ENCODE peak calls at places on chromosome 10, in eight cellular contexts. Z is HepG2; B is tibial nerve; I is H9; K is adrenal gland; L is Peyer's patch; J is adipocyte; O is CD8-positive, alpha-beta memory T cell. R is an unnamed sample.
A peak's percentile ranks its signal among the peaks of the same experiment; 100 is the strongest.

GRCh38 chr10:4698075-4698474 is 127.9 kb upstream of the AKR1E2 start:
- DNase-seq in B (no peak), O (no peak), I (no peak), L (no peak), J (no peak), Z (no peak), K (no peak), R (no peak)

GRCh38 chr10:92410501-92410900 is 119.5 kb downstream of the MARCHF5 start:
- DNase-seq in K (no peak), I (no peak), J (no peak), O (no peak), B (no peak), Z (no peak), L (no peak), R (no peak)

GRCh38 chr10:115657161-115657850 is 564.1 kb downstream of the ATRNL1 start:
- DNase-seq in B (no peak), I (no peak), O (no peak), K (no peak), Z (no peak), J (no peak), L (no peak), R (no peak)

GRCh38 chr10:29130190-29130673 is 158.6 kb upstream of the LYZL1 start:
- DNase-seq in L (no peak), I (no peak), Z (peak; percentile 80), K (no peak), O (no peak), B (no peak), J (peak; percentile 75), R (no peak)

GRCh38 chr10:89122431-89123066 is 84.6 kb downstream of the CH25H start:
- DNase-seq in O (no peak), B (no peak), K (no peak), J (no peak), Z (no peak), I (no peak), L (no peak), R (no peak)

GRCh38 chr10:6297951-6298381 is 95.2 kb downstream of the PFKFB3 start:
- DNase-seq in O (no peak), J (peak; percentile 21), B (no peak), Z (no peak), L (no peak), I (no peak), K (no peak), R (no peak)

GRCh38 chr10:84265378-84265777 is 20.5 kb downstream of the RGR start:
- DNase-seq in I (no peak), J (no peak), O (no peak), L (no peak), K (no peak), Z (no peak), B (no peak), R (no peak)

GRCh38 chr10:21497177-21497807 is 28.2 kb downstream of the SKIDA1 start:
- DNase-seq in B (peak; percentile 80), Z (peak; percentile 88), J (peak; percentile 94), L (peak; percentile 89), K (peak; percentile 96), I (peak; percentile 85), O (peak; percentile 26), R (peak; percentile 92)

GRCh38 chr10:71314028-71314693 is 4.9 kb upstream of the SLC29A3 start:
- DNase-seq in K (peak; percentile 65), B (peak; percentile 46), O (peak; percentile 43), J (peak; percentile 83), I (peak; percentile 66), L (peak; percentile 66), Z (no peak), R (peak; percentile 73)

GRCh38 chr10:71286521-71287294 is 32.4 kb upstream of the SLC29A3 start:
- DNase-seq in J (no peak), K (no peak), L (no peak), O (no peak), I (no peak), B (no peak), Z (no peak), R (no peak)

GRCh38 chr10:102468683-102469082 is 17.3 kb upstream of the C10orf95 start:
- DNase-seq in K (no peak), L (no peak), I (no peak), J (no peak), Z (no peak), B (no peak), O (no peak), R (no peak)

GRCh38 chr10:74705361-74705980 is 120.9 kb upstream of the KAT6B start:
- DNase-seq in O (no peak), J (no peak), B (no peak), I (no peak), L (no peak), Z (no peak), K (no peak), R (no peak)

GRCh38 chr10:31664803-31665202 is 263.8 kb downstream of the ARHGAP12 start:
- DNase-seq in I (no peak), J (no peak), Z (no peak), K (no peak), L (no peak), O (no peak), B (no peak), R (no peak)

GRCh38 chr10:43594944-43595589 is 11.2 kb upstream of the ZNF485 start:
- DNase-seq in Z (no peak), L (no peak), B (no peak), K (peak; percentile 61), I (no peak), J (peak; percentile 57), O (peak; percentile 19), R (no peak)

GRCh38 chr10:46106410-46107255 is 60.6 kb upstream of the MSMB start:
- DNase-seq in J (peak; percentile 70), K (peak; percentile 58), I (peak; percentile 82), B (peak; percentile 33), O (peak; percentile 49), Z (peak; percentile 73), L (peak; percentile 75), R (peak; percentile 77)

GRCh38 chr10:70508912-70509366 is 30.4 kb downstream of the PALD1 start:
- DNase-seq in I (peak; percentile 67), O (no peak), Z (no peak), B (peak; percentile 15), L (no peak), K (peak; percentile 75), J (peak; percentile 32), R (peak; percentile 60)

GRCh38 chr10:61211468-61211867 is 241.7 kb downstream of the TMEM26 start:
- DNase-seq in K (no peak), J (no peak), B (no peak), O (no peak), L (no peak), I (no peak), Z (no peak), R (no peak)

GRCh38 chr10:93034426-93034825 is 26.2 kb upstream of the CYP26C1 start:
- DNase-seq in L (no peak), J (peak; percentile 71), K (no peak), O (no peak), I (no peak), Z (no peak), B (no peak), R (no peak)

GRCh38 chr10:13956826-13957225 is 370.1 kb downstream of the PRPF18 start:
- DNase-seq in K (peak; percentile 79), O (no peak), Z (peak; percentile 5), J (no peak), B (peak; percentile 82), L (no peak), I (no peak), R (peak; percentile 78)

GRCh38 chr10:22613011-22613410 is 101.4 kb downstream of the PIP4K2A start:
- DNase-seq in K (no peak), L (no peak), B (no peak), O (no peak), I (no peak), Z (no peak), J (no peak), R (no peak)

GRCh38 chr10:22615101-22615500 is 99.3 kb downstream of the PIP4K2A start:
- DNase-seq in L (no peak), J (no peak), B (no peak), O (no peak), K (no peak), Z (no peak), I (no peak), R (no peak)

GRCh38 chr10:22617516-22617915 is 96.9 kb downstream of the PIP4K2A start:
- DNase-seq in O (no peak), K (peak; percentile 53), J (no peak), I (no peak), Z (no peak), L (no peak), B (no peak), R (no peak)

GRCh38 chr10:22618081-22618785 is 96.1 kb downstream of the PIP4K2A start:
- DNase-seq in I (no peak), B (no peak), Z (peak; percentile 84), L (no peak), O (no peak), K (peak; percentile 77), J (peak; percentile 30), R (no peak)

GRCh38 chr10:22615819-22616499 is 98.4 kb downstream of the PIP4K2A start:
- DNase-seq in I (no peak), J (no peak), B (peak; percentile 21), K (peak; percentile 85), L (peak; percentile 68), O (no peak), Z (peak; percentile 72), R (no peak)
- H3K4me1 ChIP-seq in I (peaks cover 18% of the 10 kb centered on the region), J (peaks cover 43% of the 10 kb centered on the region), B (no peaks in the 10 kb centered on the region), K (peaks cover 31% of the 10 kb centered on the region), L (peaks cover 17% of the 10 kb centered on the region), O (peaks cover 92% of the 10 kb centered on the region), Z (peaks cover 61% of the 10 kb centered on the region), R (peaks cover 6% of the 10 kb centered on the region)

GRCh38 chr10:58237014-58237830 is 30.5 kb downstream of the IPMK start:
- DNase-seq in Z (peak; percentile 78), I (no peak), J (peak; percentile 89), B (no peak), K (no peak), O (no peak), L (no peak), R (no peak)
- H3K4me1 ChIP-seq in Z (peaks cover 55% of the 10 kb centered on the region), I (peaks cover 2% of the 10 kb centered on the region), J (peaks cover 34% of the 10 kb centered on the region), B (no peaks in the 10 kb centered on the region), K (no peaks in the 10 kb centered on the region), O (peaks cover 4% of the 10 kb centered on the region), L (no peaks in the 10 kb centered on the region), R (peaks cover 15% of the 10 kb centered on the region)

DNA sequence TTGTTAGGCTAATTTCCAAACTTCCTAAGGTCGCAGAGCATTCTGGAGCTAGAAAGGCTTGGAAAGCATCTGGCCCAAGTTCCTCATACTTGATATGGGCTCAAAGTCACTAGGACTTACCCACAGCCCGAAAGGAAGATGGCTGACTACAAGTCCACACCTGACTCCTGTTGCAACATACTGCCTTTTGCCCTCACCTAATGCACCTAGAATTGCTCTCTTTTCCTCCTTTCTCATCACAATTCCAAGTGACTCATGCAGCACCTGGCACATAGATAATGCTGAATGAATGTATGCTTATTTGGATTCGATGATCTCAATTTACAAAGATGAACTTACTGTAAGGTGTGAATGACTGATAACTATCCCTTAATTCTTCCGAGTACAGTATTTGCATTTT is 131.5 kb downstream of the SORBS1 start:
- DNase-seq in Z (no peak), O (no peak), J (no peak), L (no peak), K (no peak), I (no peak), B (no peak), R (no peak)
- H3K4me1 ChIP-seq in Z (peaks cover 17% of the 10 kb centered on the region), O (no peaks in the 10 kb centered on the region), J (peaks cover 4% of the 10 kb centered on the region), L (peaks cover 8% of the 10 kb centered on the region), K (no peaks in the 10 kb centered on the region), I (no peaks in the 10 kb centered on the region), B (no peaks in the 10 kb centered on the region), R (peaks cover 41% of the 10 kb centered on the region)

DNA sequence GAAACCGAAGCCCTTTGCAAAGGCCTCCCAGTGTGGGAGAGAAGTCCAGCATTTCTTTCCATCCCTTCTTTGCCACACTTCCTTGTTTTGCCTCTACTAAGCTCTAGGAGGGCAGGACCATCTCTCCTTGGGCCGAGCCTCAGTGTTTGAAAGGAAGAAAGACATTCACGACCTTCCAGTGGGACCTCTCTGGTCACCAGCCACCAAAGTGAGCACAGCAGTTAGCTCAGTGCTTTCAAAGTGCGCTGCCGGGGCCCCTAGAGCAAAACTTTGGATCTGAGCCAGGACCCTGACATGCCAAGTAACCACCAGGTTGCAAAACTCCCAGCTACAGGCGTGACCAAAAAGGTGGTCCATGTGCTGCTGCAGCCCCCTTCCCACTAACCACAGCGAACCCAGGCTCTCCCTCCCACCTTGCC is 12.3 kb downstream of the CTBP2 start:
- DNase-seq in J (peak; percentile 73), Z (no peak), K (no peak), L (no peak), B (peak; percentile 38), I (peak; percentile 23), O (no peak), R (peak; percentile 76)
- H3K4me1 ChIP-seq in J (peaks cover 51% of the 10 kb centered on the region), Z (no peaks in the 10 kb centered on the region), K (peaks cover 44% of the 10 kb centered on the region), L (peaks cover 92% of the 10 kb centered on the region), B (peaks cover 3% of the 10 kb centered on the region), I (peaks cover 24% of the 10 kb centered on the region), O (no peaks in the 10 kb centered on the region), R (peaks cover 88% of the 10 kb centered on the region)

R was measured in psoas muscle.